ENCODE peak calls at places on chromosomes 4 and X, in ten cellular contexts. One of them, this sample, is unnamed.

GRCh38 chr4:168309781-168310180 is 8.8 kb downstream of the DDX60 start:
- DNase-seq in bronchial epithelial cell: no peak
- DNase-seq in keratinocyte: no peak
- DNase-seq in lower leg skin: no peak
- DNase-seq in Panc1: no peak
- DNase-seq in Caco-2: no peak
- DNase-seq in foreskin fibroblast: no peak
- DNase-seq in mammary epithelial cell: no peak
- DNase-seq in heart right ventricle: no peak
- DNase-seq in choroid plexus epithelial cell: peak
- DNase-seq in this sample: no peak

GRCh38 chrX:130106071-130106470 is 4.2 kb downstream of the ELF4 start:
- DNase-seq in Caco-2: no peak
- DNase-seq in bronchial epithelial cell: no peak
- DNase-seq in mammary epithelial cell: no peak
- DNase-seq in Panc1: no peak
- DNase-seq in lower leg skin: no peak
- DNase-seq in heart right ventricle: no peak
- DNase-seq in foreskin fibroblast: no peak
- DNase-seq in keratinocyte: no peak
- DNase-seq in choroid plexus epithelial cell: no peak
- DNase-seq in this sample: no peak

GRCh38 chrX:2500681-2501151 is at the start of the genes DHRSX and ZBED1:
- DNase-seq in Panc1: no peak
- DNase-seq in choroid plexus epithelial cell: no peak
- DNase-seq in lower leg skin: no peak
- DNase-seq in bronchial epithelial cell: no peak
- DNase-seq in keratinocyte: no peak
- DNase-seq in foreskin fibroblast: peak
- DNase-seq in heart right ventricle: peak
- DNase-seq in mammary epithelial cell: no peak
- DNase-seq in Caco-2: peak
- DNase-seq in this sample: peak

GRCh38 chr4:139278956-139279722 is 886 bp downstream of the MGARP start:
- DNase-seq in Caco-2: no peak
- DNase-seq in foreskin fibroblast: peak
- DNase-seq in lower leg skin: no peak
- DNase-seq in keratinocyte: no peak
- DNase-seq in bronchial epithelial cell: no peak
- DNase-seq in heart right ventricle: no peak
- DNase-seq in Panc1: no peak
- DNase-seq in choroid plexus epithelial cell: peak
- DNase-seq in mammary epithelial cell: no peak
- DNase-seq in this sample: no peak

GRCh38 chr4:139530833-139531427 is 25.1 kb downstream of the SETD7 start:
- DNase-seq in lower leg skin: no peak
- DNase-seq in foreskin fibroblast: peak
- DNase-seq in mammary epithelial cell: peak
- DNase-seq in bronchial epithelial cell: peak
- DNase-seq in Caco-2: peak
- DNase-seq in Panc1: no peak
- DNase-seq in heart right ventricle: peak
- DNase-seq in keratinocyte: no peak
- DNase-seq in choroid plexus epithelial cell: peak
- DNase-seq in this sample: no peak

GRCh38 chrX:140022482-140022881 is 57.2 kb upstream of the CXorf66 start:
- DNase-seq in foreskin fibroblast: no peak
- DNase-seq in Caco-2: no peak
- DNase-seq in choroid plexus epithelial cell: no peak
- DNase-seq in heart right ventricle: no peak
- DNase-seq in keratinocyte: no peak
- DNase-seq in Panc1: no peak
- DNase-seq in bronchial epithelial cell: no peak
- DNase-seq in lower leg skin: no peak
- DNase-seq in mammary epithelial cell: no peak
- DNase-seq in this sample: no peak

GRCh38 chrX:24424948-24425347 is 40.1 kb upstream of the PDK3 start:
- DNase-seq in lower leg skin: peak
- DNase-seq in Panc1: no peak
- DNase-seq in choroid plexus epithelial cell: peak
- DNase-seq in foreskin fibroblast: peak
- DNase-seq in keratinocyte: no peak
- DNase-seq in heart right ventricle: peak
- DNase-seq in mammary epithelial cell: no peak
- DNase-seq in Caco-2: no peak
- DNase-seq in bronchial epithelial cell: no peak
- DNase-seq in this sample: no peak

GRCh38 chr4:6525474-6525873 is 49.5 kb upstream of the MAN2B2 start:
- DNase-seq in Caco-2: no peak
- DNase-seq in mammary epithelial cell: no peak
- DNase-seq in heart right ventricle: no peak
- DNase-seq in lower leg skin: no peak
- DNase-seq in foreskin fibroblast: no peak
- DNase-seq in choroid plexus epithelial cell: no peak
- DNase-seq in Panc1: no peak
- DNase-seq in keratinocyte: no peak
- DNase-seq in bronchial epithelial cell: no peak
- DNase-seq in this sample: no peak

GRCh38 chr4:42865572-42866189 is 26.8 kb upstream of the GRXCR1 start:
- DNase-seq in keratinocyte: no peak
- DNase-seq in Caco-2: peak
- DNase-seq in bronchial epithelial cell: peak
- DNase-seq in Panc1: peak
- DNase-seq in lower leg skin: peak
- DNase-seq in heart right ventricle: peak
- DNase-seq in mammary epithelial cell: peak
- DNase-seq in choroid plexus epithelial cell: peak
- DNase-seq in foreskin fibroblast: peak
- DNase-seq in this sample: no peak

GRCh38 chrX:151973262-151973661 is 1.2 kb downstream of the GABRE start:
- DNase-seq in Panc1: no peak
- DNase-seq in Caco-2: no peak
- DNase-seq in mammary epithelial cell: no peak
- DNase-seq in foreskin fibroblast: peak
- DNase-seq in choroid plexus epithelial cell: no peak
- DNase-seq in heart right ventricle: no peak
- DNase-seq in lower leg skin: no peak
- DNase-seq in keratinocyte: no peak
- DNase-seq in bronchial epithelial cell: peak
- DNase-seq in this sample: peak
- H3K4me3 ChIP-seq in Panc1: no peak
- H3K4me3 ChIP-seq in Caco-2: peak
- H3K4me3 ChIP-seq in mammary epithelial cell: peak
- H3K4me3 ChIP-seq in foreskin fibroblast: peak
- H3K4me3 ChIP-seq in choroid plexus epithelial cell: peak
- H3K4me3 ChIP-seq in heart right ventricle: peak
- H3K4me3 ChIP-seq in lower leg skin: no peak
- H3K4me3 ChIP-seq in keratinocyte: peak
- H3K4me3 ChIP-seq in bronchial epithelial cell: peak
- H3K4me3 ChIP-seq in this sample: peak

GRCh38 chr4:109966891-109967481 is 54.3 kb downstream of the EGF start:
- DNase-seq in mammary epithelial cell: no peak
- DNase-seq in keratinocyte: no peak
- DNase-seq in Panc1: no peak
- DNase-seq in foreskin fibroblast: peak
- DNase-seq in choroid plexus epithelial cell: no peak
- DNase-seq in bronchial epithelial cell: peak
- DNase-seq in Caco-2: no peak
- DNase-seq in lower leg skin: no peak
- DNase-seq in heart right ventricle: no peak
- DNase-seq in this sample: no peak
- H3K4me3 ChIP-seq in mammary epithelial cell: no peak
- H3K4me3 ChIP-seq in keratinocyte: no peak
- H3K4me3 ChIP-seq in Panc1: no peak
- H3K4me3 ChIP-seq in foreskin fibroblast: no peak
- H3K4me3 ChIP-seq in choroid plexus epithelial cell: no peak
- H3K4me3 ChIP-seq in bronchial epithelial cell: no peak
- H3K4me3 ChIP-seq in Caco-2: no peak
- H3K4me3 ChIP-seq in lower leg skin: no peak
- H3K4me3 ChIP-seq in heart right ventricle: no peak
- H3K4me3 ChIP-seq in this sample: no peak

GRCh38 chrX:16842684-16843083 is 27.5 kb downstream of the RBBP7 start:
- DNase-seq in keratinocyte: no peak
- DNase-seq in heart right ventricle: no peak
- DNase-seq in foreskin fibroblast: no peak
- DNase-seq in mammary epithelial cell: no peak
- DNase-seq in Caco-2: no peak
- DNase-seq in bronchial epithelial cell: no peak
- DNase-seq in Panc1: no peak
- DNase-seq in choroid plexus epithelial cell: no peak
- DNase-seq in lower leg skin: no peak
- DNase-seq in this sample: no peak

GRCh38 chrX:16839224-16839851 is 30.8 kb downstream of the RBBP7 start:
- DNase-seq in Caco-2: no peak
- DNase-seq in choroid plexus epithelial cell: no peak
- DNase-seq in lower leg skin: no peak
- DNase-seq in keratinocyte: no peak
- DNase-seq in heart right ventricle: no peak
- DNase-seq in bronchial epithelial cell: no peak
- DNase-seq in mammary epithelial cell: no peak
- DNase-seq in foreskin fibroblast: no peak
- DNase-seq in Panc1: no peak
- DNase-seq in this sample: no peak

GRCh38 chrX:16845686-16846085 is 24.5 kb downstream of the RBBP7 start:
- DNase-seq in keratinocyte: no peak
- DNase-seq in lower leg skin: no peak
- DNase-seq in heart right ventricle: no peak
- DNase-seq in foreskin fibroblast: no peak
- DNase-seq in Caco-2: no peak
- DNase-seq in Panc1: no peak
- DNase-seq in choroid plexus epithelial cell: no peak
- DNase-seq in mammary epithelial cell: no peak
- DNase-seq in bronchial epithelial cell: no peak
- DNase-seq in this sample: no peak

GRCh38 chrX:16839852-16840460 is 30.2 kb downstream of the RBBP7 start:
- DNase-seq in foreskin fibroblast: peak
- DNase-seq in choroid plexus epithelial cell: peak
- DNase-seq in heart right ventricle: no peak
- DNase-seq in mammary epithelial cell: peak
- DNase-seq in Panc1: no peak
- DNase-seq in Caco-2: peak
- DNase-seq in bronchial epithelial cell: peak
- DNase-seq in keratinocyte: no peak
- DNase-seq in lower leg skin: no peak
- DNase-seq in this sample: no peak

DNA sequence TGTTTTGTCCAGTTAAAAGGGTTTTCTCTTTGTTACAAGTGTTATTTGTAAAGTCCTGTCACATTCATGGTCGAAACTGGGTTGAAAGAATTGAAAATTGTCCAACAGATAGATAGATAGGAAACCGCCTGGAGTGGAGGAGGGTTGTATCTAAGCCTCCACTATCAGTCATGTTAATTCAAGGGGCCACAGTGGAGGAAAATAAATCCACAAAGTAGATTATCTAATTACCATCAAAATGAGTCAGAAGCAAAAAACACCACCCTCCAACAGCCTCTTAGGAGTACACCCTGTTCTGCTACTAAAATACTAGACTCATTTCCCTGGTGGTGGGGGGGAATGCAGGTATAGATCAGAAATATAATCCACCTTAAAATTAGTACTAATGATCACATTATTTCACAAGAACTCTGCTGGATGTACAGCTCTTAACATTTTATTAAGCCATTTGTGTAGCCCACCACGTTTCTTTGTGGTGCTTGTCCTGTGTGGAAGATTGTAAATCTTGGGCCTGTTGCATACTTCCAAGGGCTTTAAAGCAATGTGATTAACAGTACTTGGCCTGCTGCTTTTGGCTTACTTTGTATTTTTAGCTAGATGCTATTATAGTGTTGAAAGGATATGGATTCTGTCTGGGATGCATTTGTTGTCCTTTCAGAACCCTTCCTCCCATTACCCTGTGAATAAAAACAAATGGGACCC is 26.8 kb downstream of the RBBP7 start:
- DNase-seq in foreskin fibroblast: no peak
- DNase-seq in choroid plexus epithelial cell: no peak
- DNase-seq in heart right ventricle: no peak
- DNase-seq in lower leg skin: no peak
- DNase-seq in mammary epithelial cell: no peak
- DNase-seq in Caco-2: no peak
- DNase-seq in bronchial epithelial cell: no peak
- DNase-seq in keratinocyte: no peak
- DNase-seq in Panc1: no peak
- DNase-seq in this sample: no peak
- H3K4me3 ChIP-seq in foreskin fibroblast: no peak
- H3K4me3 ChIP-seq in choroid plexus epithelial cell: no peak
- H3K4me3 ChIP-seq in heart right ventricle: no peak
- H3K4me3 ChIP-seq in lower leg skin: no peak
- H3K4me3 ChIP-seq in mammary epithelial cell: no peak
- H3K4me3 ChIP-seq in Caco-2: no peak
- H3K4me3 ChIP-seq in bronchial epithelial cell: no peak
- H3K4me3 ChIP-seq in keratinocyte: no peak
- H3K4me3 ChIP-seq in Panc1: no peak
- H3K4me3 ChIP-seq in this sample: no peak

GRCh38 chr4:13816472-13816871 is 188.9 kb upstream of the BOD1L1 start:
- DNase-seq in lower leg skin: no peak
- DNase-seq in mammary epithelial cell: no peak
- DNase-seq in foreskin fibroblast: no peak
- DNase-seq in heart right ventricle: no peak
- DNase-seq in Caco-2: no peak
- DNase-seq in Panc1: no peak
- DNase-seq in bronchial epithelial cell: no peak
- DNase-seq in keratinocyte: no peak
- DNase-seq in choroid plexus epithelial cell: no peak
- DNase-seq in this sample: no peak
- H3K4me3 ChIP-seq in lower leg skin: no peak
- H3K4me3 ChIP-seq in mammary epithelial cell: no peak
- H3K4me3 ChIP-seq in foreskin fibroblast: no peak
- H3K4me3 ChIP-seq in heart right ventricle: no peak
- H3K4me3 ChIP-seq in Caco-2: no peak
- H3K4me3 ChIP-seq in Panc1: no peak
- H3K4me3 ChIP-seq in bronchial epithelial cell: no peak
- H3K4me3 ChIP-seq in keratinocyte: no peak
- H3K4me3 ChIP-seq in choroid plexus epithelial cell: no peak
- H3K4me3 ChIP-seq in this sample: no peak

GRCh38 chr4:148216866-148217814 is 225.1 kb downstream of the NR3C2 start:
- DNase-seq in mammary epithelial cell: no peak
- DNase-seq in foreskin fibroblast: no peak
- DNase-seq in Caco-2: no peak
- DNase-seq in Panc1: no peak
- DNase-seq in choroid plexus epithelial cell: peak
- DNase-seq in bronchial epithelial cell: no peak
- DNase-seq in keratinocyte: no peak
- DNase-seq in lower leg skin: no peak
- DNase-seq in heart right ventricle: no peak
- DNase-seq in this sample: no peak
- H3K4me3 ChIP-seq in mammary epithelial cell: no peak
- H3K4me3 ChIP-seq in foreskin fibroblast: no peak
- H3K4me3 ChIP-seq in Caco-2: no peak
- H3K4me3 ChIP-seq in Panc1: no peak
- H3K4me3 ChIP-seq in choroid plexus epithelial cell: no peak
- H3K4me3 ChIP-seq in bronchial epithelial cell: no peak
- H3K4me3 ChIP-seq in keratinocyte: no peak
- H3K4me3 ChIP-seq in lower leg skin: no peak
- H3K4me3 ChIP-seq in heart right ventricle: peak
- H3K4me3 ChIP-seq in this sample: peak